ENCODE peak calls at places on chromosomes 2 and 18, in four cellular contexts. A is tibial artery, I is GM12864, W is adrenal gland. F is an unnamed sample.

GRCh38 chr2:55948176-55948921 is 24.8 kb upstream of the EFEMP1 start:
- DNase-seq in W (no peak), I (no peak), A (no peak), F (no peak)

GRCh38 chr2:196809260-196809659 is at the start of gene C2orf66:
- DNase-seq in W (no peak), I (no peak), A (no peak), F (no peak)

GRCh38 chr2:9844036-9844483 is 786 bp downstream of the TAF1B start:
- DNase-seq in W (no peak), I (peak), A (no peak), F (peak)

GRCh38 chr2:148507970-148508369 is 136.6 kb upstream of the EPC2 start:
- DNase-seq in I (no peak), A (no peak), W (no peak), F (no peak)

GRCh38 chr2:217685255-217685605 is 317.6 kb downstream of the TNS1 start:
- DNase-seq in I (no peak), A (peak), W (peak), F (no peak)

GRCh38 chr18:58466636-58467205 is 162.2 kb downstream of the ALPK2 start:
- DNase-seq in W (no peak), I (no peak), A (no peak), F (no peak)

GRCh38 chr18:2111456-2111855 is 459.8 kb downstream of the METTL4 start:
- DNase-seq in A (no peak), W (no peak), I (no peak), F (no peak)

GRCh38 chr2:154555700-154556099 is 142.8 kb upstream of the KCNJ3 start:
- DNase-seq in W (no peak), A (no peak), I (no peak), F (no peak)

GRCh38 chr2:174635747-174636399 is 38.3 kb upstream of the WIPF1 start:
- DNase-seq in A (no peak), W (no peak), I (no peak), F (no peak)

GRCh38 chr2:215601990-215602721 is 166.3 kb upstream of the FN1 start:
- DNase-seq in W (no peak), A (no peak), I (no peak), F (no peak)

GRCh38 chr18:13576598-13576997 is 149.8 kb downstream of the FAM210A start:
- DNase-seq in W (no peak), I (no peak), A (no peak), F (no peak)

GRCh38 chr18:9290171-9290570 is 44.4 kb upstream of the TWSG1 start:
- DNase-seq in W (no peak), A (no peak), I (no peak), F (no peak)

GRCh38 chr2:222610746-222611145 is 45.1 kb downstream of the FARSB start:
- DNase-seq in A (no peak), I (no peak), W (no peak), F (no peak)

GRCh38 chr2:15407666-15408065 is 153.5 kb downstream of the NBAS start:
- DNase-seq in A (no peak), I (no peak), W (no peak), F (no peak)

DNA sequence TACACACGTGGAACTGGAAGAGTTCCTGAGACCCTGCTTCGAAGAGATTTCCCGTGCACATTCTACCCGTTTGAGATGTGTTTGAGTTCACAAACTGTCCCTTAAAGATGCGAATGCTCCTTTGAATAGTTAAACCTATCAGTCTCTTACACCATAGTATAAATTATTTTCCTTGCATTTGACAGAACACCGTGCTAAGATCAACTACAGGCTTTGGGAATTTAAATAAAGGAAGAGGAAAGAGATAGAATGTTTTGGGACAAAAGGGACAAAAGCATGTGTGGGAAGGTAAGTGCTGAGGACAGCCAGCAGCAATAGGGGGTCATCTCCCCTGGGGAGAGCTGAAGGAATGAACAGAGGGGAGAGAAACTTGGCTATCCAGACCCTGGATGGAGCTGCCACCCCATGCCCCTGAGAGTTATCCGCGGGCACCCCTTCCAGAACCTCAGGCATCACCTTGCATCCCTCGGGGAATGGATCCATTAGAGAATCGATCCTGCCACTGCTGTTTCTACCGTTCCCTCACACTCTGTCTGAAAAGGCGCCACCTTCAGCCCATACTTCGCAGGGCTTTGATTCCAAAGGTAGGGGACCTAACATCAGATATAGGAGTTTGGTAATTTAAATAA is 890 bp upstream of the ADCY3 start:
- DNase-seq in A (peak), I (no peak), W (no peak), F (peak)
- TF ChIP-seq CTCF in A (no peak), I (peak), W (no peak), F (peak)

GRCh38 chr2:218883491-218884490 is 3.1 kb downstream of the WNT10A start:
- DNase-seq in A (no peak), I (no peak), W (no peak), F (no peak)
- H3K4me3 ChIP-seq in A (peak), I (peak), W (no peak), F (peak)

GRCh38 chr18:32576296-32576916 is 105.7 kb upstream of the GAREM1 start:
- DNase-seq in I (no peak), A (no peak), W (peak), F (peak)
- TF ChIP-seq CTCF in I (no peak), A (peak), W (no peak), F (peak)

GRCh38 chr2:186170693-186171092 is 315.4 kb upstream of the ZC3H15 start:
- DNase-seq in I (no peak), W (no peak), A (no peak), F (no peak)
- H3K4me3 ChIP-seq in I (no peak), W (no peak), A (no peak), F (no peak)